ENCODE peak calls at places on chromosomes 5 and 9, in four cellular contexts. J is IMR-90, W is K562, C is mesendoderm. A is an unnamed sample.

GRCh38 chr5:31726952-31727351 is 88.0 kb downstream of the PDZD2 start:
- DNase-seq in C (no peak), J (no peak), W (no peak), A (no peak)

GRCh38 chr5:119131530-119132313 is 60.8 kb downstream of the DMXL1 start:
- DNase-seq in J (peak), W (no peak), C (no peak), A (no peak)

GRCh38 chr9:27151693-27152397 is 42.8 kb downstream of the TEK start:
- DNase-seq in J (peak), W (no peak), C (peak), A (no peak)

GRCh38 chr9:126745574-126746411 is 59.0 kb upstream of the ZBTB43 start:
- DNase-seq in W (no peak), C (no peak), J (no peak), A (no peak)

GRCh38 chr5:36646507-36647023 is 40.2 kb downstream of the SLC1A3 start:
- DNase-seq in J (no peak), C (no peak), W (no peak), A (no peak)

GRCh38 chr9:13443380-13444271 is 164.1 kb upstream of the MPDZ start:
- DNase-seq in C (no peak), J (no peak), W (no peak), A (no peak)

GRCh38 chr9:95087659-95088242 is 229.8 kb downstream of the FANCC start:
- DNase-seq in J (no peak), C (no peak), W (peak), A (no peak)

GRCh38 chr5:862367-863243 is 11.8 kb upstream of the ZDHHC11 start:
- DNase-seq in C (no peak), W (no peak), J (peak), A (no peak)

GRCh38 chr9:14396171-14396570 is 82.2 kb upstream of the NFIB start:
- DNase-seq in C (no peak), J (no peak), W (no peak), A (no peak)

GRCh38 chr5:98770158-98770910 is 3.1 kb upstream of the RGMB start:
- DNase-seq in W (no peak), C (peak), J (peak), A (no peak)

GRCh38 chr5:6812800-6813731 is 99.8 kb downstream of the TENT4A start:
- DNase-seq in C (no peak), J (peak), W (no peak), A (no peak)

GRCh38 chr9:95058795-95059386 is 258.6 kb downstream of the FANCC start:
- DNase-seq in C (no peak), W (no peak), J (peak), A (no peak)

GRCh38 chr5:94793816-94794198 is 175.3 kb downstream of the SLF1 start:
- DNase-seq in W (no peak), C (no peak), J (peak), A (no peak)

GRCh38 chr5:88758584-88758983 is 124.4 kb downstream of the MEF2C start:
- DNase-seq in C (no peak), J (no peak), W (no peak), A (no peak)

GRCh38 chr5:73290242-73290641 is 117.2 kb downstream of the TMEM174 start:
- DNase-seq in J (no peak), C (no peak), W (no peak), A (no peak)

GRCh38 chr5:180343110-180343845 is 9.9 kb downstream of the GFPT2 start:
- DNase-seq in C (peak), J (peak), W (no peak), A (peak)

GRCh38 chr5:52799358-52799982 is 11.8 kb downstream of the ITGA1 start:
- DNase-seq in C (peak), W (no peak), J (peak), A (peak)

GRCh38 chr5:150186137-150186536 is 3.7 kb upstream of the SLC6A7 start:
- DNase-seq in J (no peak), W (no peak), C (peak), A (peak)

GRCh38 chr9:10127867-10128266 is 484.9 kb downstream of the PTPRD start:
- DNase-seq in C (no peak), W (no peak), J (peak), A (no peak)

GRCh38 chr5:168334161-168335094 is 43.0 kb downstream of the WWC1 start:
- DNase-seq in J (peak), W (no peak), C (peak), A (peak)

GRCh38 chr5:110333384-110333783 is 393.1 kb downstream of the TMEM232 start:
- DNase-seq in C (peak), W (no peak), J (peak), A (peak)

GRCh38 chr5:178695560-178695959 is 34.9 kb downstream of the ZNF354A start:
- DNase-seq in C (no peak), J (no peak), W (no peak), A (no peak)

GRCh38 chr9:4620046-4620765 is 41.9 kb upstream of the PLPP6 start:
- DNase-seq in W (no peak), J (no peak), C (peak), A (no peak)

GRCh38 chr9:120877276-120878034 is 467 bp upstream of the PHF19 start:
- DNase-seq in W (peak), C (no peak), J (peak), A (peak)

GRCh38 chr5:142368529-142368928 is 43.7 kb upstream of the SPRY4 start:
- DNase-seq in J (no peak), W (no peak), C (no peak), A (no peak)

GRCh38 chr5:83542839-83543238 is 71.3 kb downstream of the VCAN start:
- DNase-seq in J (no peak), C (no peak), W (no peak), A (no peak)

GRCh38 chr9:93592389-93593021 is 16.1 kb downstream of the PHF2 start:
- DNase-seq in W (no peak), J (no peak), C (peak), A (peak)

GRCh38 chr9:115522928-115523327 is 405.0 kb upstream of the TNC start:
- DNase-seq in W (no peak), J (no peak), C (peak), A (no peak)

GRCh38 chr9:79257671-79258410 is 313.9 kb upstream of the TLE4 start:
- DNase-seq in J (no peak), W (no peak), C (no peak), A (peak)

GRCh38 chr5:141714542-141715303 is 32.7 kb upstream of the ARAP3 start:
- DNase-seq in W (no peak), C (no peak), J (no peak), A (no peak)

GRCh38 chr5:134038143-134038542 is 33.4 kb upstream of the VDAC1 start:
- DNase-seq in C (no peak), J (no peak), W (no peak), A (no peak)

GRCh38 chr5:39432687-39433086 is 7.9 kb upstream of the DAB2 start:
- DNase-seq in W (no peak), J (peak), C (no peak), A (no peak)

GRCh38 chr9:110207071-110207923 is 662 bp downstream of the C9orf152 start:
- DNase-seq in W (no peak), C (no peak), J (no peak), A (no peak)

GRCh38 chr5:150540615-150541396 is 32.9 kb downstream of the NDST1 start:
- DNase-seq in J (peak), C (no peak), W (no peak), A (no peak)

GRCh38 chr5:321233-321725 is at the start of gene AHRR:
- DNase-seq in J (peak), W (peak), C (peak), A (peak)

GRCh38 chr9:113299800-113300292 is 3.3 kb downstream of the RNF183 start:
- DNase-seq in W (peak), C (no peak), J (no peak), A (no peak)

GRCh38 chr5:126220725-126221124 is 202.5 kb upstream of the GRAMD2B start:
- DNase-seq in J (no peak), W (no peak), C (no peak), A (no peak)

DNA sequence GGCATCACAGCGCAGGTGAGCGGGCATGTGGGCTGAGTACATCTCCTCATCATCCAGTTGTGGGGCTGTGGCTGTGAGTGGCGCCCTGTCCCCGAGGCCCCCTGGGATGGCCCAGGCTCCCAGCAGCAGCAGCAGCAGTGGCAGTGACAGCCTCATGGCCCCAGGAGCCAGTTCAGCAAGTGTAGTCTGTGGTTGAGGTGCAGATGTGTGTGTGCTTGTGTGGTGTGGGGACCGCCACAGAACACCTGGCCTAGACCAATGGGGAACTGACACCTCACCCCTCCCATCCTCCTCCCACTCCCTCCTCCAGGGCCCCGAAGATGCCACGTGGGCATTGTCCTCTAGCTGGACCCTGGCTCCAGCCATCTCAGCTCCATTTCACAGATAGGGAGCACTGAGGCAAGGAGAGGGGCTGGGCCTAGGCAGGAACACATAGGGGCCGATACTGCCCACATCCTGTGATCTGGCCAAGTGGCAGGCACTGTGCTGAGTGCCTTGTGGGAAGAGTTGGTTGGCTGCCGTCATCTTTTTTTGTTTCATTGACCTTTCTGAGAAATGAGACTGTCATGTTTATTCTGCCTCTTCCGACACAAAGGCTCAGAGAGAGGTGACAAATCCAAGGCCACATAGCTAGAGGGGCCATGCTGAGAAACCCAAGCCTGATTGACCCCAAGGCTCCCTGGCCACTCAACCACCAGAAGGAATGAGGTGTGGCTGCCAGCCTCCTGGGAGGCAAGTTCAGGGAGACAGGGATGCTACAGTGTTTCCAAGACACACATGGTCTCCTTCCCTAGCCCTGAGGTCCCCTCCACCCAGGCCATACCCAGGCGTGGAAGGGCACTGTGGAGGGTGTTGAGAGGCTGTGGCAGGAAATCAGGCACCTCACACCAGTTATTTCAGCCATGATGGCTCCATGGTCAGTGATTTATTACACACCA is at the start of gene MZB1:
- DNase-seq in J (no peak), W (no peak), C (no peak), A (no peak)
- H3K9ac ChIP-seq in J (no peak), W (peak), C (no peak), A (no peak)

GRCh38 chr5:17056056-17056690 is 120.1 kb upstream of the MYO10 start:
- DNase-seq in C (peak), W (no peak), J (no peak), A (peak)
- H3K9ac ChIP-seq in C (no peak), W (no peak), J (no peak), A (no peak)

GRCh38 chr5:81852277-81853004 is 101.5 kb upstream of the SSBP2 start:
- DNase-seq in J (peak), W (peak), C (peak), A (peak)

GRCh38 chr5:81849769-81850367 is 99.0 kb upstream of the SSBP2 start:
- DNase-seq in C (peak), J (no peak), W (no peak), A (no peak)

GRCh38 chr5:81850932-81851331 is 100.0 kb upstream of the SSBP2 start:
- DNase-seq in C (no peak), J (no peak), W (no peak), A (no peak)

GRCh38 chr5:81851481-81852178 is 100.7 kb upstream of the SSBP2 start:
- DNase-seq in W (peak), J (peak), C (peak), A (peak)

DNA sequence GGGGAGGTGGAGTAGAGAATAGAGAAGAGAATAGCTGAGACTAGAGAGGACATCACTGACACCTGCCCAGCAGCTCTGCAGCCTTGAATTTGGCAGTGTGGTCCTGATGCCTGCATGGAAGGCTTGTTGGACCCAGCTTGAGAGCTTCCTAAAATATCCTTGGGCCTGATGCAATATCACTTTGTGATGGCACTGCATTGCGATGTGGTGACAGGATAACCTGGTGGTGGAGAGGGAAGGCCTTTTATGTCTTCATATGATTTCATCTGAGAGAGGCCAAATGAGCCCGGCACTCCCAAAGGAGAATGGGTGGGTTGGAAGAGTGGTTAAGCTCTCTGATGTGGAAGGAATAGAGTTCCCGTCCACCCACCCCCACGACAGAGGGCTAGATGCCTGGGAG is 99.6 kb upstream of the SSBP2 start:
- DNase-seq in J (peak), W (no peak), C (peak), A (no peak)
- H3K9ac ChIP-seq in J (peak), W (peak), C (peak), A (no peak)

DNA sequence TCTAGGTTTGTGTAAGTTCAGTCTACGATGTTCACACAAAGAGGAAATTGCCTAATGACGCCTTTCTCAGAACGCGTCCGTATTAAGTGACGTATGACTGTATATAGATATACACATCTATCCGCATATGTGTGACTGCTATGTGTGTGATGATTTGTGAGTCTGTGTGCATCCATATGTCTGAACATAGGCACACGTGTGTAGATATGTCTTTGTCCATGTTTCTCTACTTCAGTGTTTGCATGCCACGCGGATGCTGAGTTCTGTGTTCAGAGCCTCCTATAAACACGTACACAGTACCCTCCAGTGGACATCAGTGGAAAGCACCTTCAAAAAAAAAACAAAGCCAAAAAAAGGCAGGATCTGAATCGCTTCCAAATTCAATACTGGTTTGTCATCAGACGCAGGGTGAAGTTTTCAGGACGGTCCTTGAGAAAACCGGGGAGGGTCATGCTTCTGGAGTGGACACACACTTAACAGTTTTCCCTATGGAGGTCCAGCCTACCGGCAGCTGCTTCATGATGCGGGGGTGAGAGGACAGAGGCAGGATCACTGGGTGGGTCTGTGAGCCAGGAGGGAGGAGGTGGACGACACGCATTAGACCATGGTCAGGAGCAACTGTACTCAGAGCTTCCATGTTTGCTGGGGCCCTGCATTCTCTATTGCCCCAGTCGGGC is 29.5 kb upstream of the ALDH1B1 start:
- DNase-seq in J (peak), W (peak), C (peak), A (no peak)
- H3K9ac ChIP-seq in J (peak), W (no peak), C (no peak), A (no peak)

DNA sequence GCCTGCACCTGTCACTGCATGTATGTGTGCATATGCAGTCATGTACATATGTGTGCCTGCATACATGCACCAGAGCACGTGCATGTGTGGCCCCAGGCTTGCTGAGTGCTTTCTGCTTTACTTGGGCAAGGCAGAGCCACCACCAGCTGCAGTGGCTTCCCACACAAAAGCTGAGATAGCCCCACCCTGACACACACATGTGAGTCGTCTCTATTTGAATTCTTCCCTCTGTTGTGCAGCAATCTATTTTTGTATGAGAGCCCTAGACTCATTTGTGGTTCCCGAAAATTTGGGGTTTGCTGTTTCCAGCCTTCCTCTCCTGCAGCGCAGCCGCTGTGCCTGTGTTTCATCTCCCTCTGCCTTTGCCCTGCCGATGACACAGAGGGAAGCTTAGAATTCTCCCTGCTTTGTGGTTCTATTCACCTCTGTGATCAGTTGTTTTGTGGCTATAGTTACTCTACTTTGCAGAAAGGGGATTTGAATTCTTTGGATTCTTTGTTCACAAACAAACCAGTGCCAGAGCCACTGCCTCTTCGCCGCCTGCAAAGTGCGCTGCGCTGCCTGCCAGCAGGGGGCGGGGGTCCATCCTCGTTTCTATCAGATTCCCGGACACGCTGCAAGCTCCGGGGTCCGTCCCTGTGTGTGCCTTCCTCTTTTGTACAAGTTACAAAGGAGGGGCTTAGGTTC is 95.8 kb upstream of the DAP start:
- DNase-seq in C (peak), J (peak), W (peak), A (peak)
- H3K9ac ChIP-seq in C (no peak), J (no peak), W (no peak), A (no peak)

GRCh38 chr5:74432240-74432639 is 208.3 kb downstream of the ENC1 start:
- DNase-seq in J (no peak), W (no peak), C (no peak), A (no peak)
- H3K9ac ChIP-seq in J (no peak), W (no peak), C (no peak), A (no peak)

GRCh38 chr9:129479217-129480011 is 141.5 kb downstream of the C9orf50 start:
- DNase-seq in J (no peak), W (peak), C (no peak), A (no peak)

GRCh38 chr9:129481424-129481823 is 139.5 kb downstream of the C9orf50 start:
- DNase-seq in C (no peak), W (no peak), J (no peak), A (no peak)

GRCh38 chr9:129481824-129482511 is 138.9 kb downstream of the C9orf50 start:
- DNase-seq in C (peak), W (peak), J (no peak), A (no peak)

GRCh38 chr9:129480705-129481104 is 140.2 kb downstream of the C9orf50 start:
- DNase-seq in J (no peak), W (no peak), C (no peak), A (no peak)

GRCh38 chr9:129480227-129480626 is 140.7 kb downstream of the C9orf50 start:
- DNase-seq in C (peak), J (no peak), W (peak), A (no peak)
- H3K9ac ChIP-seq in C (no peak), J (no peak), W (peak), A (no peak)

DNA sequence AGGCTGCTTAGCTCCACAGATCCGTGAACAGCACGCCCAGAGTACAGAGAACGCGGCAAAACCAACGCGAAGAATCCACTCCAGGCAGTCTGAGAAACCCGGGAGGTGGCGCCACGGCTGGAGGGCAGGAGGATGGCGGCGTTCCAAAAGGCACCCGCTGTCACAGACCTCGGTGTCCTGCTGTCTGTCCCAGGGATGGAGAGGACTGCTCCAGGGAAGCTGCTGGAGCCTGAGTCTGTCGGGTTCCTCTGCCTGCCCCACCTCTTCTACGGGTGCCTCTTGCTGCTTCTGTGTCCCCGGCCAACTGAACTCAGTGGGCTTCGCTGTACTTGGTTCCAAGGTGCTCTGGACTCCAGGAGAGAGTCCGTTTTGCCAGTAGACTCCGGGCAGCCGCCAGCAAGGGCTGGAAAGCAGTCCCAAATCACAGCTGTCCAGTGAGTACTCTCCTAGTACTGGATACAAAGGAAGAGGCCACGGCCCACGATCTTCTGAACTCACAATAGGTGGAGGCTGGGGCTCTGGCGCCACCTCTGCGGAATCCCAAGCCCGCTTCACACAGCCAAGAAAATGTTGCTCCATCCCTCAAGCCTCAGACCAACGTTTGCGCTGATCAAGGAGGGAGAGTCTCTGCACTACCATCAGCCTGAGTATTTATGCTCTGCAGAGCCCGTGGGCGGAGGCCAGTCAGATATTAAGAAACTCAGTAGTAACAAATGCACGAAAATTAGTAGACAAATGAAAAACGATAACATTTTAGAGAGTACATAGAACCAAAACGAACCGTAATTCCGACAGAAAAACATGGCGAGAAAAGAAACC is 442 bp downstream of the ANXA2R start:
- DNase-seq in J (peak), C (peak), W (peak), A (peak)
- H3K9ac ChIP-seq in J (peak), C (peak), W (peak), A (no peak)

A was measured in H9.